ENCODE peak calls at places on chromosomes 5 and 9, in nine cellular contexts. Y is HuH-7.5; V is NCI-H1417; H is RWPE1; G is stimulated activated CD4-positive, alpha-beta T cell treated with anti-CD3 and anti-CD28 coated beads, Interleukin-1b, Interleukin-23, amount 100 ng/mL, for 4 hours; Z is activated CD8-positive, alpha-beta memory T cell treated with anti-CD3 and anti-CD28 coated beads for 4 hours; I is HFF-Myc; O is neuronal stem cell; U is iPS DF 6.9. N is an unnamed sample.

GRCh38 chr5:62315376-62316049 is 9.5 kb downstream of the KIF2A start:
- DNase-seq in Y (no peak), V (no peak), H (no peak), G (no peak), Z (no peak), I (no peak), O (no peak), U (no peak), N (no peak)

GRCh38 chr5:167280111-167280510 is 1011.3 kb upstream of the WWC1 start:
- DNase-seq in Y (no peak), V (no peak), H (no peak), G (no peak), Z (no peak), I (no peak), O (no peak), U (no peak), N (peak; percentile 69)

GRCh38 chr5:53425598-53426516 is 54.6 kb upstream of the FST start:
- DNase-seq in Y (peak; percentile 14), V (peak; percentile 17), H (peak; percentile 34), G (no peak), Z (no peak), I (no peak), O (peak; percentile 54), U (peak; percentile 58), N (no peak)

GRCh38 chr5:179285236-179285635 is 60.0 kb downstream of the ADAMTS2 start:
- DNase-seq in Y (no peak), V (no peak), H (no peak), G (no peak), Z (no peak), I (no peak), O (no peak), U (no peak), N (no peak)

GRCh38 chr5:179207920-179208705 is 137.1 kb downstream of the ADAMTS2 start:
- DNase-seq in Y (no peak), V (no peak), H (no peak), G (no peak), Z (no peak), I (no peak), O (no peak), U (no peak), N (no peak)

GRCh38 chr9:32251539-32251938 is 132.9 kb upstream of the ACO1 start:
- DNase-seq in Y (peak; percentile 31), V (peak; percentile 26), H (peak; percentile 50), G (no peak), Z (no peak), I (peak; percentile 19), O (peak; percentile 54), U (peak; percentile 57), N (no peak)

GRCh38 chr9:107348836-107349235 is 65.8 kb downstream of the RAD23B start:
- DNase-seq in Y (no peak), V (peak; percentile 71), H (no peak), G (no peak), Z (no peak), I (no peak), O (no peak), U (no peak), N (no peak)

GRCh38 chr9:136944094-136944518 is 432 bp downstream of the FBXW5 start:
- DNase-seq in Y (peak; percentile 73), V (no peak), H (peak; percentile 61), G (no peak), Z (no peak), I (no peak), O (no peak), U (no peak), N (no peak)